ENCODE peak calls at places on chromosomes 11 and 22, in ten cellular contexts. Y is amygdala; B is NCI-H1105; W is bronchial epithelial cell; F is hypothalamus; I is stimulated activated CD4-positive, alpha-beta T cell treated with anti-CD3 and anti-CD28 coated beads, Interleukin-2, amount 100 ng/mL, for 48 hours; N is PC-3; D is GM23248; U is H54; K is Calu3. X is an unnamed sample.

GRCh38 chr11:88538088-88538487 is 200.6 kb upstream of the CTSC start:
- DNase-seq in Y (no peak), B (no peak), W (peak), F (no peak), I (no peak), N (peak), D (peak), U (no peak), K (no peak), X (no peak)

GRCh38 chr11:72430743-72431570 is 3.4 kb downstream of the CLPB start:
- DNase-seq in Y (peak), B (peak), W (peak), F (peak), I (peak), N (peak), D (peak), U (peak), K (peak), X (peak)

GRCh38 chr11:118343981-118344521 is at the start of gene CD3G:
- DNase-seq in Y (no peak), B (no peak), W (no peak), F (no peak), I (peak), N (no peak), D (no peak), U (no peak), K (no peak), X (no peak)

GRCh38 chr22:46971141-46971775 is 208.8 kb downstream of the TBC1D22A start:
- DNase-seq in Y (no peak), B (no peak), W (no peak), F (no peak), I (no peak), N (no peak), D (no peak), U (no peak), K (no peak), X (no peak)

GRCh38 chr11:77779935-77780334 is 40.6 kb downstream of the RSF1 start:
- DNase-seq in Y (no peak), B (no peak), W (peak), F (no peak), I (no peak), N (peak), D (peak), U (no peak), K (no peak), X (no peak)

GRCh38 chr11:7098235-7098832 is 9.5 kb downstream of the RBMXL2 start:
- DNase-seq in Y (no peak), B (peak), W (peak), F (peak), I (no peak), N (peak), D (peak), U (peak), K (peak), X (no peak)

GRCh38 chr22:29664731-29665130 is 55.1 kb upstream of the CABP7 start:
- DNase-seq in Y (no peak), B (no peak), W (no peak), F (no peak), I (no peak), N (no peak), D (no peak), U (no peak), K (no peak), X (no peak)

GRCh38 chr22:22614065-22614464 is 30.3 kb upstream of the GGTLC2 start:
- DNase-seq in Y (no peak), B (no peak), W (no peak), F (no peak), I (no peak), N (no peak), D (no peak), U (no peak), K (no peak), X (no peak)

GRCh38 chr22:39012525-39013516 is 1.2 kb upstream of the APOBEC3C start:
- DNase-seq in Y (no peak), B (no peak), W (no peak), F (no peak), I (no peak), N (no peak), D (no peak), U (no peak), K (no peak), X (no peak)

GRCh38 chr22:49825944-49826602 is 1.6 kb downstream of the BRD1 start:
- DNase-seq in Y (no peak), B (no peak), W (peak), F (no peak), I (no peak), N (peak), D (peak), U (no peak), K (peak), X (no peak)

GRCh38 chr11:67530282-67530592 is 7.0 kb upstream of the CABP2 start:
- DNase-seq in Y (no peak), B (no peak), W (no peak), F (no peak), I (no peak), N (no peak), D (peak), U (no peak), K (no peak), X (no peak)

GRCh38 chr11:47659273-47659672 is 16.9 kb upstream of the MTCH2 start:
- DNase-seq in Y (no peak), B (no peak), W (no peak), F (no peak), I (no peak), N (no peak), D (no peak), U (no peak), K (no peak), X (no peak)

GRCh38 chr11:46733234-46733633 is 14.2 kb downstream of the F2 start:
- DNase-seq in Y (no peak), B (no peak), W (no peak), F (no peak), I (no peak), N (no peak), D (no peak), U (no peak), K (no peak), X (no peak)

GRCh38 chr11:20403059-20403458 is 15.5 kb downstream of the PRMT3 start:
- DNase-seq in Y (no peak), B (no peak), W (no peak), F (no peak), I (no peak), N (no peak), D (no peak), U (no peak), K (no peak), X (no peak)

GRCh38 chr11:116563028-116563712 is 209.6 kb downstream of the BUD13 start:
- DNase-seq in Y (peak), B (no peak), W (peak), F (peak), I (no peak), N (peak), D (peak), U (no peak), K (peak), X (peak)

X was measured in caudate nucleus.